ENCODE peak calls at places on chromosomes 5 and 9, in seven cellular contexts. O is stimulated activated CD4-positive, alpha-beta T cell treated with anti-CD3 and anti-CD28 coated beads, Interleukin-2, amount 100 ng/mL, for 48 hours; H is NCI-H1092; F is Panc1; L is aorta; R is ureter; N is stimulated activated CD8-positive, alpha-beta memory T cell treated with anti-CD3 and anti-CD28 coated beads, Interleukin-4, amount 100 ng/mL, for 24 hours. B is an unnamed sample.
A peak's percentile ranks its signal among the peaks of the same experiment; 100 is the strongest.

GRCh38 chr9:137975527-137975913 is 97.9 kb downstream of the CACNA1B start:
- DNase-seq in O (no peak), H (no peak), F (no peak), L (no peak), R (no peak), N (no peak), B (no peak)

GRCh38 chr5:174147551-174147950 is 102.0 kb downstream of the NSG2 start:
- DNase-seq in O (no peak), H (no peak), F (no peak), L (no peak), R (no peak), N (no peak), B (no peak)

GRCh38 chr5:142314129-142314528 is 10.7 kb downstream of the SPRY4 start:
- DNase-seq in O (no peak), H (no peak), F (no peak), L (no peak), R (no peak), N (no peak), B (no peak)

GRCh38 chr9:137172907-137173794 is 1.3 kb upstream of the TMEM210 start:
- DNase-seq in O (no peak), H (no peak), F (no peak), L (no peak), R (no peak), N (no peak), B (no peak)

GRCh38 chr9:91775011-91775707 is 174.9 kb downstream of the ROR2 start:
- DNase-seq in O (peak; percentile 53), H (peak; percentile 38), F (no peak), L (peak; percentile 63), R (peak; percentile 76), N (peak; percentile 61), B (peak; percentile 66)

GRCh38 chr5:155342956-155343355 is 329.4 kb downstream of the KIF4B start:
- DNase-seq in O (no peak), H (no peak), F (no peak), L (no peak), R (no peak), N (no peak), B (no peak)

GRCh38 chr5:169668732-169669131 is 31.7 kb downstream of the DOCK2 start:
- DNase-seq in O (no peak), H (no peak), F (no peak), L (no peak), R (no peak), N (no peak), B (no peak)

GRCh38 chr5:36066540-36067210 is at the start of gene UGT3A2:
- DNase-seq in O (no peak), H (no peak), F (no peak), L (no peak), R (no peak), N (no peak), B (no peak)

GRCh38 chr9:88418715-88419540 is 30.7 kb downstream of the SPIN1 start:
- DNase-seq in O (peak; percentile 2), H (no peak), F (no peak), L (no peak), R (no peak), N (no peak), B (peak; percentile 75)

GRCh38 chr5:168570490-168571328 is 8.5 kb downstream of the PANK3 start:
- DNase-seq in O (no peak), H (no peak), F (no peak), L (no peak), R (no peak), N (no peak), B (no peak)

GRCh38 chr5:56094579-56095361 is 100.0 kb upstream of the IL6ST start:
- DNase-seq in O (peak; percentile 58), H (no peak), F (no peak), L (no peak), R (no peak), N (peak; percentile 25), B (no peak)

GRCh38 chr5:175133185-175133584 is 310.8 kb downstream of the DRD1 start:
- DNase-seq in O (no peak), H (no peak), F (no peak), L (no peak), R (no peak), N (no peak), B (no peak)

GRCh38 chr9:71663931-71664459 is 104.3 kb downstream of the CEMIP2 start:
- DNase-seq in O (no peak), H (no peak), F (no peak), L (no peak), R (no peak), N (no peak), B (no peak)

GRCh38 chr5:171842006-171842776 is 56.6 kb downstream of the SMIM23 start:
- DNase-seq in O (no peak), H (no peak), F (no peak), L (no peak), R (no peak), N (no peak), B (no peak)

GRCh38 chr5:78405820-78406750 is 45.7 kb downstream of the SCAMP1 start:
- DNase-seq in O (no peak), H (no peak), F (peak; percentile 41), L (no peak), R (no peak), N (no peak), B (no peak)

GRCh38 chr5:65034029-65034781 is 265.5 kb downstream of the CWC27 start:
- DNase-seq in O (no peak), H (no peak), F (no peak), L (peak; percentile 49), R (no peak), N (no peak), B (no peak)

GRCh38 chr5:56984445-56984844 is 32.5 kb upstream of the MIER3 start:
- DNase-seq in O (no peak), H (no peak), F (no peak), L (no peak), R (no peak), N (no peak), B (no peak)

GRCh38 chr9:113257863-113258262 is 17.5 kb downstream of the CDC26 start:
- DNase-seq in O (no peak), H (no peak), F (no peak), L (no peak), R (no peak), N (no peak), B (no peak)

GRCh38 chr5:175659546-175660248 is 1.8 kb downstream of the HRH2 start:
- DNase-seq in O (no peak), H (no peak), F (no peak), L (no peak), R (no peak), N (no peak), B (no peak)

GRCh38 chr5:6504677-6505414 is 56.2 kb downstream of the UBE2QL1 start:
- DNase-seq in O (no peak), H (peak; percentile 78), F (no peak), L (no peak), R (no peak), N (no peak), B (no peak)

GRCh38 chr9:642014-642413 is 199.5 kb upstream of the DMRT1 start:
- DNase-seq in O (no peak), H (no peak), F (no peak), L (no peak), R (no peak), N (no peak), B (no peak)

GRCh38 chr5:36573441-36573840 is 33.0 kb upstream of the SLC1A3 start:
- DNase-seq in O (no peak), H (no peak), F (no peak), L (no peak), R (no peak), N (no peak), B (no peak)

GRCh38 chr9:129672702-129673101 is 7.3 kb downstream of the PRRX2 start:
- DNase-seq in O (no peak), H (no peak), F (no peak), L (no peak), R (no peak), N (no peak), B (no peak)

GRCh38 chr5:96384353-96384752 is 48.7 kb downstream of the PCSK1 start:
- DNase-seq in O (no peak), H (no peak), F (peak; percentile 86), L (peak; percentile 65), R (no peak), N (no peak), B (no peak)

GRCh38 chr5:74239268-74239667 is 401.3 kb downstream of the ENC1 start:
- DNase-seq in O (no peak), H (no peak), F (no peak), L (peak; percentile 63), R (no peak), N (no peak), B (no peak)